ENCODE peak calls at places on chromosomes 16 and 17, in ten cellular contexts. Z is iPS DF 6.9, D is tibial nerve, R is body of pancreas, Q is GM23248, I is gastrocnemius medialis, V is tibial artery, Y is neural progenitor cell, W is psoas muscle, G is cardiac muscle cell. S is an unnamed sample.

GRCh38 chr16:85330694-85331188 is 218.5 kb upstream of the CIBAR2 start:
- DNase-seq in Z (peak; percentile 77), D (no peak), R (peak; percentile 61), Q (peak; percentile 95), I (peak; percentile 54), V (no peak), Y (peak; percentile 90), W (peak; percentile 45), G (peak; percentile 81), S (no peak)

GRCh38 chr16:89123001-89123830 is 29.6 kb downstream of the ACSF3 start:
- DNase-seq in Z (no peak), D (no peak), R (no peak), Q (peak; percentile 22), I (no peak), V (no peak), Y (no peak), W (peak; percentile 44), G (no peak), S (no peak)

GRCh38 chr17:50461550-50462132 is 7.0 kb downstream of the CHAD start:
- DNase-seq in Z (no peak), D (no peak), R (no peak), Q (no peak), I (no peak), V (no peak), Y (no peak), W (peak; percentile 45), G (no peak), S (no peak)

GRCh38 chr16:15033309-15033707 is 22.6 kb downstream of the NTAN1 start:
- DNase-seq in Z (no peak), D (no peak), R (no peak), Q (no peak), I (no peak), V (no peak), Y (no peak), W (no peak), G (peak; percentile 48), S (no peak)

GRCh38 chr17:68420065-68420847 is 37.0 kb downstream of the WIPI1 start:
- DNase-seq in Z (no peak), D (no peak), R (no peak), Q (no peak), I (no peak), V (no peak), Y (no peak), W (no peak), G (no peak), S (no peak)

GRCh38 chr17:57372156-57372555 is 115.8 kb downstream of the MSI2 start:
- DNase-seq in Z (no peak), D (no peak), R (no peak), Q (peak; percentile 9), I (no peak), V (no peak), Y (no peak), W (no peak), G (no peak), S (no peak)

GRCh38 chr16:88941933-88942909 is 34.8 kb downstream of the CBFA2T3 start:
- DNase-seq in Z (no peak), D (no peak), R (peak; percentile 57), Q (peak; percentile 50), I (no peak), V (no peak), Y (peak; percentile 82), W (peak; percentile 76), G (peak; percentile 75), S (peak; percentile 50)

GRCh38 chr16:66273036-66273435 is 93.5 kb upstream of the CDH5 start:
- DNase-seq in Z (no peak), D (no peak), R (no peak), Q (no peak), I (no peak), V (no peak), Y (no peak), W (no peak), G (no peak), S (no peak)

GRCh38 chr17:16262201-16262600 is 45.2 kb downstream of the PIGL start:
- DNase-seq in Z (no peak), D (no peak), R (no peak), Q (no peak), I (no peak), V (no peak), Y (no peak), W (no peak), G (no peak), S (no peak)

GRCh38 chr17:67624886-67625656 is 92.7 kb upstream of the NOL11 start:
- DNase-seq in Z (no peak), D (no peak), R (peak; percentile 23), Q (no peak), I (no peak), V (no peak), Y (no peak), W (no peak), G (no peak), S (no peak)

GRCh38 chr16:2157480-2158261 is 2.1 kb downstream of the TRAF7 start:
- DNase-seq in Z (no peak), D (no peak), R (peak; percentile 40), Q (peak; percentile 52), I (no peak), V (no peak), Y (no peak), W (no peak), G (no peak), S (no peak)

GRCh38 chr16:82699711-82700495 is 73.1 kb downstream of the CDH13 start:
- DNase-seq in Z (no peak), D (peak; percentile 21), R (no peak), Q (peak; percentile 90), I (peak; percentile 14), V (peak; percentile 67), Y (no peak), W (no peak), G (no peak), S (no peak)

GRCh38 chr17:1058423-1059130 is 61.6 kb downstream of the TIMM22 start:
- DNase-seq in Z (no peak), D (peak; percentile 32), R (peak; percentile 56), Q (peak; percentile 48), I (no peak), V (no peak), Y (peak; percentile 29), W (peak; percentile 72), G (no peak), S (peak; percentile 74)

GRCh38 chr16:88770459-88771293 is 14.3 kb downstream of the PIEZO1 start:
- DNase-seq in Z (no peak), D (no peak), R (peak; percentile 71), Q (no peak), I (no peak), V (no peak), Y (peak; percentile 93), W (peak; percentile 81), G (peak; percentile 93), S (peak; percentile 73)

GRCh38 chr17:28341516-28341915 is 6.0 kb downstream of the TNFAIP1 start:
- DNase-seq in Z (no peak), D (no peak), R (no peak), Q (no peak), I (no peak), V (no peak), Y (no peak), W (no peak), G (no peak), S (no peak)

GRCh38 chr17:8846768-8847211 is 20.7 kb downstream of the PIK3R6 start:
- DNase-seq in Z (peak; percentile 39), D (no peak), R (no peak), Q (peak; percentile 70), I (no peak), V (no peak), Y (peak; percentile 55), W (no peak), G (peak; percentile 86), S (no peak)

GRCh38 chr17:4555863-4556646 is 871 bp upstream of the MYBBP1A start:
- DNase-seq in Z (no peak), D (no peak), R (no peak), Q (no peak), I (no peak), V (no peak), Y (peak; percentile 48), W (peak; percentile 36), G (no peak), S (no peak)

GRCh38 chr17:1099242-1099641 is 80.5 kb downstream of the ABR start:
- DNase-seq in Z (no peak), D (no peak), R (no peak), Q (no peak), I (no peak), V (no peak), Y (no peak), W (no peak), G (no peak), S (no peak)

DNA sequence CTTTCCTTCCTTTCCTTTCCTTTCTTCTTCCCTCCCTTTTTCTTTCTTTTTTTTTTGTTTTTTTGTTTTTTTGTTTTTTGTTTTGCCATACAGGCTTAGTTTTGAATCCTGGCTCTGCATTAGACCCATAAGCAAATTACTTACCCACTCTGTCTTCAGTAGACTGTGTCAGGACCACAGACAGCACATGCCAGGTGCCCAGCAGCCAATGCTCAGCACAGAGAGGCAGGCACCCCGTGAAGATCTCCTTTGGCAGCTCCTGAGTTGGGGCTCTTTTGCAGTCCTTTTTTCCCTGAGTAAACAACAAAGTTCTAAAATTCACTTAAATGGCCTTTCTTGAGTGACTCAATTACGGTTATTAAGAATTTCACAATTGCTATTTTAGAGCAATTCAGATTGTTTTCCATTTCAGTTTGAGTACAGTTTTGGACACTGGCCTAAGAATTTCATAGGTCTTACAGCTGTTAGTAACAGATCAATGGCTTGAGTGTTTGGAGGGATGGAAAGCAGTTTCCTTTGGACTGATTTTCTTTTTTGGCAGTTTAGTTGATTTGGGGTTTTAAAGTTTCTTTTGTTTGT is 26.2 kb upstream of the SLC5A11 start:
- DNase-seq in Z (no peak), D (no peak), R (no peak), Q (peak; percentile 36), I (no peak), V (no peak), Y (no peak), W (no peak), G (no peak), S (no peak)
- H3K36me3 ChIP-seq in Z (peaks cover 64% of the 10 kb centered on the region), D (peaks cover 24% of the 10 kb centered on the region), R (peaks cover 61% of the 10 kb centered on the region), Q (peaks cover 55% of the 10 kb centered on the region), I (peaks cover 4% of the 10 kb centered on the region), V (peaks cover 92% of the 10 kb centered on the region), Y (peaks cover 9% of the 10 kb centered on the region), W (peaks cover 10% of the 10 kb centered on the region), G (peaks cover 91% of the 10 kb centered on the region), S (peaks cover 56% of the 10 kb centered on the region)

GRCh38 chr16:31767267-31767666 is 106.3 kb upstream of the ZNF267 start:
- DNase-seq in Z (no peak), D (no peak), R (no peak), Q (no peak), I (no peak), V (no peak), Y (no peak), W (no peak), G (no peak), S (no peak)
- H3K9me3 ChIP-seq in Z (peaks cover 10% of the 10 kb centered on the region), D (peaks cover 85% of the 10 kb centered on the region), R (peaks cover 9% of the 10 kb centered on the region), Q (peaks cover 7% of the 10 kb centered on the region), I (peaks cover 9% of the 10 kb centered on the region), V (peaks cover 16% of the 10 kb centered on the region), Y (peaks cover 27% of the 10 kb centered on the region), W (peaks cover 86% of the 10 kb centered on the region), G (peaks cover 5% of the 10 kb centered on the region), S (peaks cover 33% of the 10 kb centered on the region)

GRCh38 chr17:82878545-82878944 is 38.7 kb upstream of the ZNF750 start:
- DNase-seq in Z (no peak), D (peak; percentile 40), R (no peak), Q (no peak), I (no peak), V (no peak), Y (no peak), W (peak; percentile 39), G (no peak), S (peak; percentile 45)
- H3K27ac ChIP-seq in Z (no peak overlapping the region), D (no peak overlapping the region), R (no peak overlapping the region), Q (no peak overlapping the region), I (peak overlapping the region; percentile 85), V (no peak overlapping the region), Y (no peak overlapping the region), W (no peak overlapping the region), G (no peak overlapping the region), S (peak overlapping the region; percentile 65)

GRCh38 chr17:21189361-21189760 is 24.6 kb downstream of the TMEM11 start:
- DNase-seq in Z (no peak), D (no peak), R (no peak), Q (no peak), I (no peak), V (no peak), Y (no peak), W (no peak), G (no peak), S (no peak)
- H3K36me3 ChIP-seq in Z (no peaks in the 10 kb centered on the region), D (no peaks in the 10 kb centered on the region), R (peaks cover 6% of the 10 kb centered on the region), Q (no peaks in the 10 kb centered on the region), I (no peaks in the 10 kb centered on the region), V (peaks cover 24% of the 10 kb centered on the region), Y (no peaks in the 10 kb centered on the region), W (peaks cover 4% of the 10 kb centered on the region), G (peaks cover 4% of the 10 kb centered on the region), S (peaks cover 18% of the 10 kb centered on the region)

S was measured in lung.